ENCODE peak calls at places on chromosomes 12 and 14, in four cellular contexts. E is NCI-H524, T is neural progenitor cell, K is heart right ventricle. U is an unnamed sample.

GRCh38 chr12:100253437-100253836 is 13.4 kb downstream of the DEPDC4 start:
- DNase-seq in E (no peak), T (no peak), K (no peak), U (no peak)

GRCh38 chr14:96573473-96574100 is 71.4 kb downstream of the PAPOLA start:
- DNase-seq in E (peak), T (no peak), K (no peak), U (no peak)

GRCh38 chr12:94686834-94687628 is 36.7 kb upstream of the TMCC3 start:
- DNase-seq in E (no peak), T (no peak), K (no peak), U (no peak)

GRCh38 chr12:90229771-90230170 is 521.1 kb upstream of the ATP2B1 start:
- DNase-seq in E (no peak), T (peak), K (no peak), U (no peak)

GRCh38 chr12:6890789-6891624 is 13.6 kb upstream of the LRRC23 start:
- DNase-seq in E (peak), T (peak), K (peak), U (peak)

GRCh38 chr14:33165144-33165925 is 226.7 kb downstream of the NPAS3 start:
- DNase-seq in E (no peak), T (peak), K (no peak), U (no peak)

GRCh38 chr12:103786201-103786600 is 54.8 kb downstream of the NT5DC3 start:
- DNase-seq in E (no peak), T (no peak), K (no peak), U (no peak)

GRCh38 chr12:54009171-54010052 is 627 bp downstream of the HOXC8 start:
- DNase-seq in E (peak), T (no peak), K (no peak), U (no peak)

GRCh38 chr12:64633940-64634337 is 23.6 kb downstream of the RASSF3 start:
- DNase-seq in E (no peak), T (no peak), K (peak), U (no peak)

GRCh38 chr12:75996907-75997447 is 34.6 kb downstream of the PHLDA1 start:
- DNase-seq in E (no peak), T (no peak), K (no peak), U (no peak)

GRCh38 chr14:72945628-72946027 is 19.4 kb downstream of the DCAF4 start:
- DNase-seq in E (no peak), T (no peak), K (no peak), U (no peak)

GRCh38 chr14:69614592-69614991 is 3.2 kb downstream of the SUSD6 start:
- DNase-seq in E (no peak), T (no peak), K (no peak), U (peak)